ENCODE peak calls at places on chromosomes 11 and 22, in six cellular contexts. A is K562, J is SK-N-SH, U is H1, K is HepG2, F is GM12878. Z is an unnamed sample.

GRCh38 chr11:100612766-100613165 is 74.3 kb upstream of the ARHGAP42 start:
- DNase-seq in K (no peak), A (no peak), U (no peak), J (no peak), F (peak), Z (peak)

GRCh38 chr11:121127809-121128208 is 26.8 kb downstream of the TECTA start:
- DNase-seq in U (no peak), F (no peak), K (no peak), A (no peak), J (no peak), Z (no peak)

GRCh38 chr11:16397355-16397754 is 41.0 kb upstream of the SOX6 start:
- DNase-seq in F (no peak), J (no peak), A (no peak), U (no peak), K (no peak), Z (no peak)

GRCh38 chr11:44133335-44133946 is 38.0 kb downstream of the EXT2 start:
- DNase-seq in F (no peak), A (peak), K (peak), U (no peak), J (peak), Z (no peak)

GRCh38 chr22:16559056-16559955 is 33.3 kb downstream of the CCT8L2 start:
- DNase-seq in J (no peak), K (no peak), U (no peak), F (no peak), A (no peak), Z (no peak)

GRCh38 chr11:61534901-61535839 is 26.6 kb downstream of the LRRC10B start:
- DNase-seq in K (no peak), A (no peak), U (no peak), F (no peak), J (no peak), Z (no peak)

GRCh38 chr11:77126861-77127673 is 979 bp upstream of the MYO7A start:
- DNase-seq in F (no peak), K (no peak), A (peak), J (peak), U (no peak), Z (peak)

GRCh38 chr11:73463359-73463758 is 87.2 kb downstream of the RELT start:
- DNase-seq in F (no peak), U (no peak), A (no peak), K (no peak), J (no peak), Z (no peak)

GRCh38 chr11:100232006-100232405 is 455.1 kb upstream of the ARHGAP42 start:
- DNase-seq in U (no peak), K (no peak), A (no peak), F (no peak), J (no peak), Z (no peak)

GRCh38 chr22:35138521-35138920 is 72.6 kb downstream of the ISX start:
- DNase-seq in F (no peak), J (no peak), U (no peak), K (no peak), A (no peak), Z (no peak)

GRCh38 chr11:22728600-22729394 is 62.4 kb downstream of the GAS2 start:
- DNase-seq in A (no peak), J (no peak), F (no peak), K (peak), U (no peak), Z (no peak)

GRCh38 chr11:118911113-118911879 is 14.4 kb downstream of the BCL9L start:
- DNase-seq in J (no peak), A (peak), U (no peak), F (no peak), K (peak), Z (no peak)

GRCh38 chr11:64566915-64567882 is 23.8 kb upstream of the SLC22A12 start:
- DNase-seq in J (peak), U (no peak), A (no peak), K (no peak), F (no peak), Z (no peak)

GRCh38 chr11:79019277-79019676 is 421.6 kb downstream of the TENM4 start:
- DNase-seq in K (no peak), A (no peak), F (no peak), U (no peak), J (no peak), Z (no peak)

GRCh38 chr11:66543263-66544107 is 2.4 kb downstream of the ZDHHC24 start:
- DNase-seq in K (no peak), U (no peak), J (peak), F (peak), A (no peak), Z (peak)

GRCh38 chr11:47018637-47019036 is 82.1 kb downstream of the CSTPP1 start:
- DNase-seq in F (no peak), K (no peak), A (no peak), J (no peak), U (no peak), Z (no peak)

GRCh38 chr11:82405392-82405791 is 328.3 kb downstream of the FAM181B start:
- DNase-seq in F (no peak), U (no peak), J (no peak), A (no peak), K (no peak), Z (no peak)

GRCh38 chr11:45872513-45873356 is 12.7 kb upstream of the MAPK8IP1 start:
- DNase-seq in J (peak), A (peak), U (peak), F (no peak), K (peak), Z (peak)

GRCh38 chr11:119791701-119792151 is 62.7 kb upstream of the NECTIN1 start:
- DNase-seq in F (no peak), K (no peak), A (no peak), J (no peak), U (no peak), Z (no peak)

GRCh38 chr22:49938565-49939136 is 20.2 kb downstream of the CRELD2 start:
- DNase-seq in U (no peak), F (no peak), K (no peak), J (no peak), A (no peak), Z (no peak)

GRCh38 chr22:29938285-29938693 is 55.3 kb downstream of the MTMR3 start:
- DNase-seq in K (no peak), F (peak), J (no peak), A (no peak), U (no peak), Z (no peak)

GRCh38 chr11:84819128-84819527 is 808.0 kb downstream of the DLG2 start:
- DNase-seq in U (no peak), A (no peak), J (no peak), K (no peak), F (no peak), Z (no peak)

GRCh38 chr22:17120281-17120680 is 879 bp downstream of the TMEM121B start:
- DNase-seq in U (peak), K (no peak), F (no peak), J (peak), A (peak), Z (no peak)

GRCh38 chr22:23913306-23913660 is 19.1 kb downstream of the MIF start:
- DNase-seq in U (no peak), K (no peak), F (no peak), J (no peak), A (no peak), Z (no peak)

GRCh38 chr11:59413646-59414045 is 12.6 kb downstream of the OR5A2 start:
- DNase-seq in F (no peak), J (no peak), A (no peak), U (no peak), K (no peak), Z (peak)

GRCh38 chr22:36405671-36406070 is 17.9 kb upstream of the MYH9 start:
- DNase-seq in A (no peak), U (no peak), K (no peak), F (no peak), J (no peak), Z (peak)

GRCh38 chr22:39092111-39092867 is 4.8 kb upstream of the APOBEC3H start:
- DNase-seq in J (no peak), A (no peak), K (no peak), F (no peak), U (no peak), Z (no peak)

GRCh38 chr11:103633037-103633788 is 403.2 kb upstream of the DDI1 start:
- DNase-seq in J (no peak), F (no peak), A (no peak), K (no peak), U (no peak), Z (no peak)

GRCh38 chr11:122696662-122697061 is 41.1 kb downstream of the UBASH3B start:
- DNase-seq in F (no peak), J (no peak), K (no peak), U (no peak), A (peak), Z (no peak)

GRCh38 chr22:24043957-24044356 is 32.9 kb downstream of the CABIN1 start:
- DNase-seq in U (no peak), J (no peak), K (no peak), A (no peak), F (no peak), Z (no peak)

GRCh38 chr22:20079745-20080444 is at the start of gene DGCR8:
- DNase-seq in F (peak), A (peak), J (peak), U (peak), K (peak), Z (peak)

GRCh38 chr11:40230821-40231220 is 1228.6 kb downstream of the LRRC4C start:
- DNase-seq in A (no peak), J (no peak), F (no peak), K (no peak), U (no peak), Z (no peak)

GRCh38 chr22:19843857-19844422 is 10.7 kb downstream of the GNB1L start:
- DNase-seq in U (no peak), A (no peak), J (no peak), K (no peak), F (no peak), Z (no peak)

GRCh38 chr11:70569996-70570692 is 171.8 kb downstream of the CTTN start:
- DNase-seq in U (no peak), F (no peak), A (no peak), K (no peak), J (no peak), Z (no peak)

GRCh38 chr11:34259087-34259486 is 98.7 kb downstream of the ABTB2 start:
- DNase-seq in A (no peak), K (no peak), U (no peak), J (peak), F (no peak), Z (no peak)

GRCh38 chr11:131664246-131664645 is 293.8 kb downstream of the NTM start:
- DNase-seq in J (no peak), A (no peak), K (no peak), F (no peak), U (no peak), Z (no peak)

GRCh38 chr11:128642571-128642970 is 51.3 kb upstream of the FLI1 start:
- DNase-seq in A (no peak), J (no peak), F (no peak), K (no peak), U (no peak), Z (no peak)
- TF ChIP-seq CTCF in A (no peak), J (no peak), F (no peak), K (no peak), U (no peak), Z (no peak)

GRCh38 chr11:128502736-128503135 is 84.6 kb downstream of the ETS1 start:
- DNase-seq in F (no peak), A (no peak), K (no peak), U (no peak), J (no peak), Z (no peak)
- TF ChIP-seq POLR2AphosphoS5 in F (no peak), A (no peak), K (no peak), U (no peak), J (no peak), Z (no peak)

GRCh38 chr11:9903579-9903978 is 239.7 kb downstream of the SWAP70 start:
- DNase-seq in K (no peak), F (no peak), J (no peak), U (no peak), A (no peak), Z (no peak)

GRCh38 chr11:9901931-9902330 is 238.1 kb downstream of the SWAP70 start:
- DNase-seq in K (no peak), J (no peak), F (no peak), A (no peak), U (no peak), Z (no peak)

GRCh38 chr11:9905562-9905961 is 241.7 kb downstream of the SWAP70 start:
- DNase-seq in J (no peak), K (no peak), A (no peak), U (no peak), F (no peak), Z (no peak)

GRCh38 chr11:9906043-9906791 is 242.3 kb downstream of the SWAP70 start:
- DNase-seq in A (no peak), F (no peak), K (peak), J (no peak), U (peak), Z (no peak)
- TF ChIP-seq GABPA in A (no peak), F (no peak), K (no peak), J (no peak), U (no peak), Z (no peak)

GRCh38 chr11:86039094-86039493 is 29.8 kb downstream of the PICALM start:
- DNase-seq in J (no peak), F (no peak), U (no peak), K (no peak), A (no peak), Z (no peak)
- TF ChIP-seq CTCF in J (no peak), F (no peak), U (no peak), K (no peak), A (no peak), Z (no peak)

GRCh38 chr11:3153291-3153861 is 11.7 kb downstream of the OSBPL5 start:
- DNase-seq in K (no peak), J (no peak), U (no peak), F (no peak), A (no peak), Z (no peak)
- TF ChIP-seq POLR2AphosphoS5 in K (no peak), J (no peak), U (no peak), F (no peak), A (no peak), Z (peak)

GRCh38 chr22:37634505-37635002 is 4.9 kb upstream of the SH3BP1 start:
- DNase-seq in F (no peak), A (peak), K (no peak), U (no peak), J (peak), Z (peak)
- TF ChIP-seq GABPA in F (no peak), A (no peak), K (no peak), U (no peak), J (no peak), Z (no peak)

GRCh38 chr11:62588966-62589637 is 2.2 kb downstream of the TUT1 start:
- DNase-seq in F (no peak), U (no peak), K (no peak), J (no peak), A (no peak), Z (no peak)
- TF ChIP-seq CTCF in F (no peak), U (peak), K (peak), J (peak), A (peak), Z (no peak)

GRCh38 chr22:42553475-42554361 is at the start of gene SERHL2:
- DNase-seq in F (peak), K (peak), J (peak), A (peak), U (peak), Z (peak)
- TF ChIP-seq POLR2AphosphoS5 in F (no peak), K (no peak), J (no peak), A (peak), U (no peak), Z (peak)

GRCh38 chr11:772429-773390 is 4.6 kb downstream of the GATD1 start:
- DNase-seq in K (no peak), U (no peak), F (no peak), J (no peak), A (no peak), Z (no peak)
- TF ChIP-seq GABPA in K (no peak), U (no peak), F (no peak), J (no peak), A (no peak), Z (no peak)

GRCh38 chr11:69010964-69011623 is 2.0 kb downstream of the MRGPRF start:
- DNase-seq in F (no peak), A (peak), J (peak), K (no peak), U (peak), Z (peak)

GRCh38 chr11:69010361-69010891 is 2.6 kb downstream of the MRGPRF start:
- DNase-seq in A (no peak), K (no peak), F (no peak), J (peak), U (no peak), Z (no peak)

GRCh38 chr11:69011624-69012091 is 1.4 kb downstream of the MRGPRF start:
- DNase-seq in K (no peak), A (no peak), U (no peak), J (no peak), F (no peak), Z (no peak)

GRCh38 chr11:69013009-69013951 is at the start of gene MRGPRF:
- DNase-seq in F (no peak), A (peak), U (peak), K (no peak), J (peak), Z (no peak)

DNA sequence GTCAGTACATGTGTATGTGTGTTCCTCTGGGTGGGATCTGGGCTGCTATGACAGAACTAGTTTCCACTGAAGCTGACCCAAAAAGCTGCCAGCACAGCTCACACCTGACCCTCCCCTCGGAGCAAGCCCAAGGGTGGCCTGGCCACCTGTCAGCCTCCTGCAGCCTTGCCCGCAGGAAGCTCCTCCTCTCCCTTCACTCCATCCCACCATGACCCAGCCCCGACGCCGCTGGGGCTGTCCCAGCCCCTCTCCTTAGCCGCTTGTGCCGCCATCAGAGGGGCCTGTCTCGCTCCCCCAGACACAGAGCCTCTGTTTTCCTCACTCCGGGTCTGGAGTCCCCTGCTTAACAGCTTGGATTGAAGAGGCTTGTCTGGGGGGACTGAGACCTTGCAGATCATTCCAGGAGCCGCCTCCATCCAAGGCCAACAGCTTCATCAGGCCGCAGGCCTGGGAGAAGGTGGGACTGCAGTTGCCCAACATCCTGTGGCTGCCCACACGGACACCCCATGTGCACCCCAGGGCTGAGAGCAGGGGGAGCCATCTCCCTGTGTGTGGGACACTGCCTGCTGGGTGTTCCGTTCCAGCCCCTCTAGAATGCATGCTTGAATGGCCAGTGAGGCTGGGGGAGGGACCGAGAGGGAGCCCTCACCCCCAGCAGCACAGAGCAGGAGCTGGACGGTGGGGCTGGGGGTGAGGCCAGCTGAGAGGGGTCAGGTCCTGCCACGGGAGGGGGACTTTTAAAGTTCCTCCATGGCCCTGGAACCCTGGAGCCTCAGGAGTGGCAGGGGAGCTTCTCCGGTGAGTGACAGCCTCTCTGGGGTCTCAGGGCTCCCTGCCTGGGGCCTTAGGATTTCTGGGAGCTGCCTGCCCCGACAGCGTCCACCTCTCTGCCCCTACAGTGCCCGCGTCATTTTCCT is 696 bp downstream of the MRGPRF start:
- DNase-seq in K (no peak), J (peak), A (no peak), F (no peak), U (no peak), Z (peak)
- TF ChIP-seq CTCF in K (peak), J (no peak), A (no peak), F (no peak), U (no peak), Z (no peak)